ENCODE peak calls at places on chromosomes 3 and 15, in seven cellular contexts. T, L, Z, U, R, G and F are unnamed samples.

GRCh38 chr3:37441689-37442088 is 267.3 kb upstream of the LRRFIP2 start:
- DNase-seq in T (no peak), L (no peak), Z (no peak), U (no peak), R (no peak), G (no peak), F (no peak)

GRCh38 chr3:136329593-136329992 is 79.5 kb downstream of the PCCB start:
- DNase-seq in T (no peak), L (no peak), Z (no peak), U (no peak), R (no peak), G (no peak), F (no peak)

GRCh38 chr3:135148431-135148830 is 353.4 kb downstream of the EPHB1 start:
- DNase-seq in T (no peak), L (no peak), Z (no peak), U (no peak), R (no peak), G (no peak), F (no peak)

GRCh38 chr3:192597511-192597910 is 129.8 kb downstream of the FGF12 start:
- DNase-seq in T (no peak), L (no peak), Z (no peak), U (no peak), R (no peak), G (no peak), F (no peak)

GRCh38 chr3:37753428-37753827 is 108.3 kb upstream of the CTDSPL start:
- DNase-seq in T (no peak), L (no peak), Z (no peak), U (no peak), R (no peak), G (no peak), F (no peak)

GRCh38 chr3:179673522-179673921 is 20.7 kb downstream of the USP13 start:
- DNase-seq in T (no peak), L (no peak), Z (no peak), U (no peak), R (no peak), G (no peak), F (no peak)

GRCh38 chr3:15241341-15241740 is 35.3 kb downstream of the CAPN7 start:
- DNase-seq in T (peak), L (peak), Z (peak), U (no peak), R (no peak), G (no peak), F (peak)

GRCh38 chr3:145017959-145018358 is 1046.3 kb downstream of the DIPK2A start:
- DNase-seq in T (no peak), L (no peak), Z (no peak), U (no peak), R (no peak), G (no peak), F (no peak)

GRCh38 chr3:197494366-197495058 is 61.3 kb downstream of the BDH1 start:
- DNase-seq in T (no peak), L (no peak), Z (no peak), U (no peak), R (no peak), G (peak), F (no peak)

GRCh38 chr15:92687183-92687582 is 31.6 kb upstream of the FAM174B start:
- DNase-seq in T (no peak), L (peak), Z (no peak), U (no peak), R (no peak), G (no peak), F (no peak)

GRCh38 chr3:180496995-180497394 is 105.0 kb upstream of the TTC14 start:
- DNase-seq in T (no peak), L (no peak), Z (no peak), U (no peak), R (no peak), G (no peak), F (no peak)

GRCh38 chr3:46944191-46944590 is 32.4 kb downstream of the CCDC12 start:
- DNase-seq in T (no peak), L (no peak), Z (no peak), U (no peak), R (no peak), G (peak), F (no peak)

GRCh38 chr3:113251817-113252216 is 40.5 kb downstream of the BOC start:
- DNase-seq in T (no peak), L (no peak), Z (no peak), U (no peak), R (no peak), G (no peak), F (no peak)

GRCh38 chr15:87711011-87711410 is 545.5 kb downstream of the NTRK3 start:
- DNase-seq in T (no peak), L (no peak), Z (no peak), U (no peak), R (no peak), G (no peak), F (no peak)

GRCh38 chr3:38139652-38140051 is 1.2 kb downstream of the MYD88 start:
- DNase-seq in T (no peak), L (no peak), Z (no peak), U (peak), R (no peak), G (no peak), F (no peak)

GRCh38 chr15:79721256-79721655 is 175.6 kb downstream of the MTHFS start:
- DNase-seq in T (no peak), L (no peak), Z (no peak), U (no peak), R (no peak), G (no peak), F (no peak)

GRCh38 chr3:166510382-166510781 is 673.2 kb upstream of the BCHE start:
- DNase-seq in T (no peak), L (no peak), Z (no peak), U (no peak), R (no peak), G (no peak), F (no peak)

GRCh38 chr3:50581459-50581842 is 12.1 kb downstream of the HEMK1 start:
- DNase-seq in T (no peak), L (no peak), Z (no peak), U (no peak), R (no peak), G (no peak), F (no peak)

GRCh38 chr3:59609967-59610366 is 560.1 kb upstream of the CFAP20DC start:
- DNase-seq in T (no peak), L (no peak), Z (no peak), U (no peak), R (no peak), G (no peak), F (no peak)

GRCh38 chr15:39574416-39574815 is 6.5 kb upstream of the THBS1 start:
- DNase-seq in T (no peak), L (no peak), Z (no peak), U (no peak), R (no peak), G (no peak), F (no peak)

GRCh38 chr15:25787855-25788521 is 75.1 kb downstream of the ATP10A start:
- DNase-seq in T (no peak), L (no peak), Z (peak), U (no peak), R (no peak), G (peak), F (peak)

GRCh38 chr3:170440346-170440745 is 21.7 kb downstream of the CLDN11 start:
- DNase-seq in T (no peak), L (peak), Z (no peak), U (no peak), R (no peak), G (no peak), F (no peak)

GRCh38 chr15:48462688-48463087 is 131.5 kb downstream of the DUT start:
- DNase-seq in T (no peak), L (no peak), Z (no peak), U (no peak), R (no peak), G (no peak), F (no peak)

GRCh38 chr3:16484216-16484615 is 29.3 kb downstream of the RFTN1 start:
- DNase-seq in T (no peak), L (peak), Z (no peak), U (no peak), R (no peak), G (no peak), F (no peak)

GRCh38 chr3:154540950-154541604 is 111.1 kb upstream of the GPR149 start:
- DNase-seq in T (no peak), L (no peak), Z (no peak), U (no peak), R (no peak), G (no peak), F (no peak)

GRCh38 chr15:74179983-74180688 is 6.6 kb downstream of the ISLR start:
- DNase-seq in T (no peak), L (peak), Z (no peak), U (no peak), R (no peak), G (no peak), F (no peak)

GRCh38 chr15:48447657-48448056 is 116.4 kb downstream of the DUT start:
- DNase-seq in T (no peak), L (peak), Z (no peak), U (no peak), R (no peak), G (no peak), F (no peak)

GRCh38 chr15:42073418-42073817 is 20.9 kb downstream of the PLA2G4D start:
- DNase-seq in T (no peak), L (no peak), Z (no peak), U (no peak), R (no peak), G (no peak), F (no peak)

GRCh38 chr3:16884748-16885587 is at the start of gene PLCL2:
- DNase-seq in T (no peak), L (peak), Z (peak), U (peak), R (no peak), G (no peak), F (peak)

GRCh38 chr3:126472277-126473006 is 3.2 kb downstream of the ZXDC start:
- DNase-seq in T (peak), L (peak), Z (peak), U (no peak), R (peak), G (peak), F (peak)

GRCh38 chr15:49918106-49918505 is 200.9 kb downstream of the ATP8B4 start:
- DNase-seq in T (no peak), L (peak), Z (no peak), U (no peak), R (no peak), G (no peak), F (no peak)

GRCh38 chr15:83066034-83066760 is 855 bp downstream of the BTBD1 start:
- DNase-seq in T (no peak), L (peak), Z (no peak), U (no peak), R (no peak), G (no peak), F (peak)

GRCh38 chr3:155317211-155317610 is 23.7 kb upstream of the STRIT1 start:
- DNase-seq in T (no peak), L (no peak), Z (no peak), U (no peak), R (no peak), G (no peak), F (no peak)

GRCh38 chr3:8581806-8582436 is 62.7 kb downstream of the SSUH2 start:
- DNase-seq in T (no peak), L (no peak), Z (no peak), U (no peak), R (no peak), G (no peak), F (no peak)

GRCh38 chr15:89542369-89542768 is 32.9 kb upstream of the TICRR start:
- DNase-seq in T (no peak), L (no peak), Z (no peak), U (no peak), R (no peak), G (no peak), F (no peak)

GRCh38 chr3:59469948-59470723 is 420.3 kb upstream of the CFAP20DC start:
- DNase-seq in T (no peak), L (no peak), Z (no peak), U (no peak), R (no peak), G (no peak), F (no peak)

DNA sequence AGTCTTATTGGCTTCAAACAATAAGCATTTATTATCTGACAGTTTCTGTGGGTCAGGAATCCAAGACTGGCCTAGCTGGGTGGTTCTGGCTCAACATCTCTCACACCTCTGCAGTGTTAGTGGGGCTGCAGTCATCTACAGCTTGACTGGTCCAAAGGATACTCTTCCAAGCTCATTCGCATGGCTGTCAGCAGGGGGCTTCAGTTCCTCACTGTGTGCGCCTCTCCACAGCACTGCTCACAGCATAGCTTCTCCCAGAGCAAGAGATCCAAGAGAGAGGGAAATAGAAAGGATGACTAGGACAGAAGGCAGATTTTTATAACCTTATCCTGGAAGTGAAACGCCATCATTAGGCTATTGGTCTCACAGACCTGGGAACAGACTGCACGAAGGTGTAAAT is 64.2 kb downstream of the MAGI1 start:
- DNase-seq in T (no peak), L (no peak), Z (no peak), U (no peak), R (no peak), G (no peak), F (no peak)
- TF ChIP-seq CTCF in T (no peak), L (no peak), Z (no peak), U (no peak), R (no peak), G (peak), F (no peak)

DNA sequence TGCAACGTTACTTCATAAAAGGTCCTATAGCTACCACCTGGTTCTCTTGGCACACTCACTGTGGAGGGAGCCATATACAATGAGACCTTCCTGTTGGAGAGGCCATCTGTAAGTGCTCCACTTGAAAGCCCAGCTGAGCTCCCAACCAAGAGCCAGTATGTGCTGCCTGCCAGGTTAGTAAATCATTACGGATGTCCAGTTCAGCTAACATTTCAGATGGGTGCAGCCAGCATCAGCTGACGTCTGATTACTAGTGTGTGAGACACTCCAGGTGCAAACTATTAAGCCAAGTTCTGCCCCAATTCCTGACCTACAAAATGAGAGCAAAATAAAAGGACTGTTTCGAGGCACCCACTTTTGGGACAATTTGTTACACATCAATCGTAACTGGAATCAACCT is 274.4 kb upstream of the ROBO2 start:
- DNase-seq in T (no peak), L (no peak), Z (no peak), U (no peak), R (no peak), G (no peak), F (no peak)
- TF ChIP-seq MAX in T (no peak), L (no peak), Z (no peak), U (no peak), R (no peak), G (no peak), F (no peak)

GRCh38 chr3:187000711-187001151 is 70.4 kb downstream of the ST6GAL1 start:
- DNase-seq in T (no peak), L (no peak), Z (no peak), U (no peak), R (peak), G (no peak), F (peak)
- TF ChIP-seq POLR2A in T (no peak), L (no peak), Z (no peak), U (no peak), R (peak), G (no peak), F (no peak)

DNA sequence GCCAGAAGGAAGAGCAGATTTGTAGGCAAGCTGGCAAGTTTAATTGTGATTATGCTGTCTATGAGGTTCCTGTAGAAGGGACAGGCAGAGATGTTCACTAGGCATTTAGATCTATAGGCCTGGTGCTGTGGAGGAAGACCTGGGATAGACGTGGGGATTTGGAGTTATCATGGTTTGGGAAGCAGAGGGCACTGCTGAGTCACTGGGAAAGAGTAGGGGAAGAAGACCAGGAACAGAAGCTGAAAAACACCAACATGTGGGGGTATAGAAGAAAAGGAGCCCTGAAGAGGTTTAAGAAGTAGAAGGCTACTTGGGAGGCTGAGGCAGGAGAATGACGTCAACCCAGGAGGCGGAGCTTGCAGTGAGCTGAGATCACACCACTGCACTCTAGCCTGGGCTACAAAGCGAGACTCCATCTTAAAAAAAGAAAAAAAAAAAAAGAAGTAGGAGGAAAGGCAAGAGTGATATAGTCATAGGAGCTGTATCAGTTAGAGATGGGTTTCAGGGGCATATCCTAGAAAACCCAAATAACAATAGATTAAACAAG is 19.3 kb downstream of the GRK7 start:
- DNase-seq in T (peak), L (peak), Z (no peak), U (no peak), R (no peak), G (no peak), F (no peak)
- TF ChIP-seq CTCF in T (no peak), L (no peak), Z (no peak), U (peak), R (no peak), G (peak), F (no peak)

DNA sequence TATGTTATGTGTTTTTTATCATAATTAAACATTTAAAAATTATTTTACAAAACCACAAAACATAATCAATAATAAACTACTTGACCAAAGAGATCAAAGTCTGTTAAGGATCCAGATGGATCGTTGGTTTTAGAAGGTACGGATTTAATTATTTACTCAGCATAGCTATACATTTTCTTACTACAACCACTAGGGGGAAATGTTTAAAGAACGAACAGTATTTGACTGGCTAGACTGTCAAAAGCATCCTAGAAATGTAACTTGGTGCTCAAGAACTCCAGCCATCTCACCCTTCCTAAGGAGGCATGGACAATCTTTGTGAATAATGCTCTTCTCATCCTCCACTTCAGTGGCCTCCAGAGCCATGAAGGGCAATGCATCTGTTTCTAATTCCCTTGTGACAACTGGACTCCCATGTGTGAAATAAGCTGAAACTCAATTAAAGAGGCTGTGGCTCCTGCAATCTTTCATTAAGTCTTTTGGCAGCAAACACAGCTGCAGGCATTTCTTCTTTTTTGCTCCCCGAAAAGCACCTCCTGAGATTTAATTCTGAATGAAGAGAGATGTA is 94.7 kb upstream of the TUSC7 start:
- DNase-seq in T (no peak), L (no peak), Z (peak), U (no peak), R (no peak), G (peak), F (peak)
- TF ChIP-seq MAX in T (no peak), L (no peak), Z (no peak), U (no peak), R (no peak), G (no peak), F (no peak)